ENCODE peak calls at places on chromosomes 11 and 22, in five cellular contexts. One of them, this sample, is unnamed.

GRCh38 chr22:36423461-36424404 is 36.0 kb upstream of the MYH9 start:
- DNase-seq in NB4: peak
- DNase-seq in ovary: no peak
- DNase-seq in esophagus muscularis mucosa: no peak
- DNase-seq in prostate gland: no peak
- DNase-seq in this sample: no peak

GRCh38 chr22:46777609-46777970 is 15.1 kb downstream of the TBC1D22A start:
- DNase-seq in NB4: no peak
- DNase-seq in prostate gland: no peak
- DNase-seq in ovary: no peak
- DNase-seq in esophagus muscularis mucosa: no peak
- DNase-seq in this sample: no peak

GRCh38 chr22:43031617-43032016 is 16.7 kb upstream of the PACSIN2 start:
- DNase-seq in NB4: no peak
- DNase-seq in esophagus muscularis mucosa: no peak
- DNase-seq in ovary: no peak
- DNase-seq in prostate gland: no peak
- DNase-seq in this sample: no peak

GRCh38 chr22:25896098-25896497 is 154.1 kb downstream of the MYO18B start:
- DNase-seq in esophagus muscularis mucosa: no peak
- DNase-seq in ovary: no peak
- DNase-seq in NB4: no peak
- DNase-seq in prostate gland: no peak
- DNase-seq in this sample: no peak

GRCh38 chr11:64245401-64245796 is 1.3 kb downstream of the PPP1R14B start:
- DNase-seq in NB4: no peak
- DNase-seq in prostate gland: no peak
- DNase-seq in esophagus muscularis mucosa: no peak
- DNase-seq in ovary: peak
- DNase-seq in this sample: no peak

GRCh38 chr11:112321521-112322172 is 61.0 kb upstream of the PLET1 start:
- DNase-seq in ovary: peak
- DNase-seq in NB4: peak
- DNase-seq in prostate gland: peak
- DNase-seq in esophagus muscularis mucosa: no peak
- DNase-seq in this sample: peak

GRCh38 chr22:49599691-49600451 is 227.8 kb downstream of the BRD1 start:
- DNase-seq in esophagus muscularis mucosa: no peak
- DNase-seq in ovary: no peak
- DNase-seq in NB4: no peak
- DNase-seq in prostate gland: no peak
- DNase-seq in this sample: no peak

GRCh38 chr11:43558556-43559127 is 121.9 kb upstream of the HSD17B12 start:
- DNase-seq in ovary: no peak
- DNase-seq in prostate gland: no peak
- DNase-seq in NB4: no peak
- DNase-seq in esophagus muscularis mucosa: no peak
- DNase-seq in this sample: peak

GRCh38 chr11:36672815-36673450 is 74.9 kb upstream of the RAG2 start:
- DNase-seq in ovary: no peak
- DNase-seq in prostate gland: peak
- DNase-seq in NB4: peak
- DNase-seq in esophagus muscularis mucosa: no peak
- DNase-seq in this sample: no peak

GRCh38 chr11:69238562-69239319 is 55.2 kb upstream of the MYEOV start:
- DNase-seq in prostate gland: no peak
- DNase-seq in esophagus muscularis mucosa: no peak
- DNase-seq in NB4: no peak
- DNase-seq in ovary: no peak
- DNase-seq in this sample: no peak

GRCh38 chr11:118522571-118523072 is 4.7 kb upstream of the TTC36 start:
- DNase-seq in prostate gland: no peak
- DNase-seq in ovary: no peak
- DNase-seq in esophagus muscularis mucosa: no peak
- DNase-seq in NB4: peak
- DNase-seq in this sample: no peak

DNA sequence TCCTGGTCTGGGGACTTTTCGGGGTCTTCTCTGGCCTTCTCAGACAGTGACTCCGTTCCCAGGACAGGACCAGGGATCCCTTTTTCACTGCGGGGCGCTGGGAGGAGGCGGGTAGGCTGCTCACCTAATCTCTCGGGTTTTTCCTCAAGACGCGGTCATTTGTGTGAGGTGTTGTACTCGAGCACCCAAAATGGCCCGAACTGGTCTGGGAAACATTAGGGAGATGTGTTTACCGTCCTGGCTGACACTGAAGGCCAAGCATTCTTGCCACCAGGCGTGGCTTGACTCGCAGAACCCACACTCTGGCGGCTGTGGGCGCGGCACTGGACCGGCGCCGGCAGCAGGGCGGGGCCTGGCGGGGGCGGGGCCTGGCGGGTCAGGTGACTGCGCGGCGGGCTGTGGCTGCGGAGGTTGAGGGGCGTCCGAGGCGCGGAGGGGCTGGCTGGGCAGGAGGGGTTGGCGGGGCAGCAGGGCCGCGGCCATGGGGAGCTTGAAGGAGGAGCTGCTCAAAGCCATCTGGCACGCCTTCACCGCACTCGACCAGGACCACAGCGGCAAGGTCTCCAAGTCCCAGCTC is at the start of gene SWAP70:
- DNase-seq in ovary: peak
- DNase-seq in prostate gland: peak
- DNase-seq in NB4: peak
- DNase-seq in esophagus muscularis mucosa: peak
- DNase-seq in this sample: peak
- TF ChIP-seq POLR2A in ovary: no peak
- TF ChIP-seq POLR2A in prostate gland: peak
- TF ChIP-seq POLR2A in NB4: peak
- TF ChIP-seq POLR2A in esophagus muscularis mucosa: peak
- TF ChIP-seq POLR2A in this sample: no peak

DNA sequence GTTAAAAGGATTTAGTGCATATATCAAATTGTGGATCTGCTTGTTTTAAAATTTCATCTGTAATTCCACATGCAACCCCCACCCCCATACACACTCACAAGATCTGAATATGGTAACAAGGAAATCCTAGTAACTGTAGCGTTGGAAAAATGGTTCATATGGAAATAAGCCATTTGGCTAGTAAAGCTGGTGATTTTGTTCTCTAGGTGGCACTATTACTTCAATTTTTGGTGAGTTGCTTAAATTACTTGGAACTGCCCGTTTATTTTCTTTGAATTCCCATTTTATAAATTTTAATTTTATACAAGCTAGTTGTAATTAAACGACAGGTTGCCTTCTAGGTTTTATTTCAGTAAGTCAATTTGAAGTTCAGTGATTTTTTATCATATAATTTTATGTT is 5.3 kb downstream of the BDNF start:
- DNase-seq in NB4: peak
- DNase-seq in ovary: no peak
- DNase-seq in esophagus muscularis mucosa: no peak
- DNase-seq in prostate gland: no peak
- DNase-seq in this sample: no peak
- H3K4me3 ChIP-seq in NB4: no peak
- H3K4me3 ChIP-seq in ovary: no peak
- H3K4me3 ChIP-seq in esophagus muscularis mucosa: no peak
- H3K4me3 ChIP-seq in prostate gland: no peak
- H3K4me3 ChIP-seq in this sample: no peak

GRCh38 chr11:7512525-7513209 is 1.1 kb upstream of the PPFIBP2 start:
- DNase-seq in ovary: peak
- DNase-seq in NB4: peak
- DNase-seq in esophagus muscularis mucosa: peak
- DNase-seq in prostate gland: peak
- DNase-seq in this sample: peak
- TF ChIP-seq POLR2A in ovary: no peak
- TF ChIP-seq POLR2A in NB4: peak
- TF ChIP-seq POLR2A in esophagus muscularis mucosa: no peak
- TF ChIP-seq POLR2A in prostate gland: peak
- TF ChIP-seq POLR2A in this sample: no peak

DNA sequence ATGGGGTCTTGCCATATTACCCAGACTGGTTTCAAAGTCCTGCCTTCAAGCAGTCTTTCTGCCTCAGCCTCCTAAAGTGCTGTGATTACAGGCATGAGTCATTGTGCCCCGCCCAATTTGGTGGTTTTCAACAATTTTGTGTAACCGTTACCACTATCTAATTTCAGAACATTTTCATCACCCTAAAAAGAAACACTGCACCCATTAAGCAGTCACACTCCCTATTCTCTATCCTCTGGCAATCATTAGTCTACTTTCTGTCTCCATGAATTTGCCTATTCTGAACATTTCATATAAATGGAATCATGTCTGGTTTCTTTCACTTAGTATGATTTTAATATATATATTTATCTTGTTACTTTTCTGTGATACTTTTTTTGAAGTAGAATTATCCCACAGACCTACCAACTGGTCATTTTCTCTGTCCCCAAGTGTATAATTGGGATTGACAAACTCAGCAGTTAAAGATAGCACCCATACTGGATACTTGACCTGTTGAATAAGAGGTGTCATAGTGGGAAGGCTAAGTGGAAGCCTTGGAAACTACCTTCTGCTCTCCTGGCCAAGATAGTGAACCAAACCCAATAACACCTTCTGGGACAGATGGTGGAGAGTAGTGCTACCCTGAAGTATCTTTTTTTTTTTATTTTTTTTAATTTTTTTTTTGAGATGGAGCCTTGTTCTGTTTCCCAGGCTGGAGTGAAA is 64.8 kb downstream of the STIM1 start:
- DNase-seq in esophagus muscularis mucosa: no peak
- DNase-seq in prostate gland: no peak
- DNase-seq in ovary: no peak
- DNase-seq in NB4: peak
- DNase-seq in this sample: peak
- H3K4me3 ChIP-seq in esophagus muscularis mucosa: no peak
- H3K4me3 ChIP-seq in prostate gland: no peak
- H3K4me3 ChIP-seq in ovary: no peak
- H3K4me3 ChIP-seq in NB4: no peak
- H3K4me3 ChIP-seq in this sample: no peak

GRCh38 chr11:59616396-59616982 is 915 bp upstream of the OSBP start:
- DNase-seq in NB4: no peak
- DNase-seq in ovary: no peak
- DNase-seq in esophagus muscularis mucosa: no peak
- DNase-seq in prostate gland: no peak
- DNase-seq in this sample: no peak
- TF ChIP-seq POLR2A in NB4: peak
- TF ChIP-seq POLR2A in ovary: peak
- TF ChIP-seq POLR2A in esophagus muscularis mucosa: no peak
- TF ChIP-seq POLR2A in prostate gland: peak
- TF ChIP-seq POLR2A in this sample: no peak

This sample was measured in lower leg skin.